ENCODE peak calls at places on chromosomes 1 and 21, in seven cellular contexts. One of them, this sample, is unnamed.

GRCh38 chr1:44819594-44820327 is 11.4 kb downstream of the BTBD19 start:
- DNase-seq in HFF-Myc: peak
- DNase-seq in stimulated activated CD8-positive, alpha-beta memory T cell treated with anti-CD3 and anti-CD28 coated beads, Interleukin-2, amount 100 ng/mL, for 48 hours: peak
- DNase-seq in caudate nucleus: peak
- DNase-seq in breast epithelium: peak
- DNase-seq in epithelial cell of esophagus: peak
- DNase-seq in DMS79 treated with DMSO at 0.1 percent for 48 hours: no peak
- DNase-seq in this sample: no peak

GRCh38 chr1:162397943-162398560 is 13.9 kb downstream of the SH2D1B start:
- DNase-seq in epithelial cell of esophagus: no peak
- DNase-seq in breast epithelium: no peak
- DNase-seq in stimulated activated CD8-positive, alpha-beta memory T cell treated with anti-CD3 and anti-CD28 coated beads, Interleukin-2, amount 100 ng/mL, for 48 hours: no peak
- DNase-seq in caudate nucleus: no peak
- DNase-seq in DMS79 treated with DMSO at 0.1 percent for 48 hours: no peak
- DNase-seq in HFF-Myc: no peak
- DNase-seq in this sample: no peak

GRCh38 chr1:248857201-248857600 is 1.7 kb downstream of the ZNF692 start:
- DNase-seq in breast epithelium: no peak
- DNase-seq in DMS79 treated with DMSO at 0.1 percent for 48 hours: no peak
- DNase-seq in epithelial cell of esophagus: no peak
- DNase-seq in stimulated activated CD8-positive, alpha-beta memory T cell treated with anti-CD3 and anti-CD28 coated beads, Interleukin-2, amount 100 ng/mL, for 48 hours: no peak
- DNase-seq in caudate nucleus: no peak
- DNase-seq in HFF-Myc: no peak
- DNase-seq in this sample: no peak

GRCh38 chr1:2233997-2234761 is 6.1 kb downstream of the SKI start:
- DNase-seq in DMS79 treated with DMSO at 0.1 percent for 48 hours: no peak
- DNase-seq in stimulated activated CD8-positive, alpha-beta memory T cell treated with anti-CD3 and anti-CD28 coated beads, Interleukin-2, amount 100 ng/mL, for 48 hours: peak
- DNase-seq in epithelial cell of esophagus: peak
- DNase-seq in HFF-Myc: no peak
- DNase-seq in breast epithelium: peak
- DNase-seq in caudate nucleus: no peak
- DNase-seq in this sample: no peak

GRCh38 chr1:243475966-243476365 is 220.1 kb downstream of the SDCCAG8 start:
- DNase-seq in breast epithelium: no peak
- DNase-seq in stimulated activated CD8-positive, alpha-beta memory T cell treated with anti-CD3 and anti-CD28 coated beads, Interleukin-2, amount 100 ng/mL, for 48 hours: no peak
- DNase-seq in caudate nucleus: no peak
- DNase-seq in HFF-Myc: no peak
- DNase-seq in DMS79 treated with DMSO at 0.1 percent for 48 hours: peak
- DNase-seq in epithelial cell of esophagus: no peak
- DNase-seq in this sample: no peak

GRCh38 chr21:35470522-35470921 is 421.4 kb upstream of the RUNX1 start:
- DNase-seq in stimulated activated CD8-positive, alpha-beta memory T cell treated with anti-CD3 and anti-CD28 coated beads, Interleukin-2, amount 100 ng/mL, for 48 hours: no peak
- DNase-seq in breast epithelium: no peak
- DNase-seq in caudate nucleus: no peak
- DNase-seq in DMS79 treated with DMSO at 0.1 percent for 48 hours: no peak
- DNase-seq in HFF-Myc: no peak
- DNase-seq in epithelial cell of esophagus: no peak
- DNase-seq in this sample: no peak

GRCh38 chr1:234478152-234478480 is 863 bp downstream of the TARBP1 start:
- DNase-seq in epithelial cell of esophagus: peak
- DNase-seq in HFF-Myc: no peak
- DNase-seq in caudate nucleus: no peak
- DNase-seq in DMS79 treated with DMSO at 0.1 percent for 48 hours: peak
- DNase-seq in breast epithelium: no peak
- DNase-seq in stimulated activated CD8-positive, alpha-beta memory T cell treated with anti-CD3 and anti-CD28 coated beads, Interleukin-2, amount 100 ng/mL, for 48 hours: peak
- DNase-seq in this sample: peak

GRCh38 chr1:208534604-208534907 is 290.4 kb upstream of the PLXNA2 start:
- DNase-seq in DMS79 treated with DMSO at 0.1 percent for 48 hours: no peak
- DNase-seq in HFF-Myc: no peak
- DNase-seq in epithelial cell of esophagus: no peak
- DNase-seq in caudate nucleus: no peak
- DNase-seq in breast epithelium: no peak
- DNase-seq in stimulated activated CD8-positive, alpha-beta memory T cell treated with anti-CD3 and anti-CD28 coated beads, Interleukin-2, amount 100 ng/mL, for 48 hours: no peak
- DNase-seq in this sample: no peak

GRCh38 chr1:207818971-207819451 is 67.2 kb downstream of the CD46 start:
- DNase-seq in HFF-Myc: no peak
- DNase-seq in caudate nucleus: no peak
- DNase-seq in stimulated activated CD8-positive, alpha-beta memory T cell treated with anti-CD3 and anti-CD28 coated beads, Interleukin-2, amount 100 ng/mL, for 48 hours: no peak
- DNase-seq in DMS79 treated with DMSO at 0.1 percent for 48 hours: no peak
- DNase-seq in breast epithelium: no peak
- DNase-seq in epithelial cell of esophagus: peak
- DNase-seq in this sample: no peak

GRCh38 chr1:2415801-2416208 is 3.4 kb upstream of the PEX10 start:
- DNase-seq in breast epithelium: no peak
- DNase-seq in DMS79 treated with DMSO at 0.1 percent for 48 hours: peak
- DNase-seq in epithelial cell of esophagus: peak
- DNase-seq in caudate nucleus: no peak
- DNase-seq in stimulated activated CD8-positive, alpha-beta memory T cell treated with anti-CD3 and anti-CD28 coated beads, Interleukin-2, amount 100 ng/mL, for 48 hours: no peak
- DNase-seq in HFF-Myc: no peak
- DNase-seq in this sample: no peak

GRCh38 chr1:22133247-22133927 is 9.5 kb downstream of the WNT4 start:
- DNase-seq in DMS79 treated with DMSO at 0.1 percent for 48 hours: no peak
- DNase-seq in breast epithelium: no peak
- DNase-seq in HFF-Myc: no peak
- DNase-seq in epithelial cell of esophagus: no peak
- DNase-seq in caudate nucleus: no peak
- DNase-seq in stimulated activated CD8-positive, alpha-beta memory T cell treated with anti-CD3 and anti-CD28 coated beads, Interleukin-2, amount 100 ng/mL, for 48 hours: no peak
- DNase-seq in this sample: no peak

GRCh38 chr1:36847761-36848160 is 186.6 kb downstream of the GRIK3 start:
- DNase-seq in breast epithelium: no peak
- DNase-seq in HFF-Myc: no peak
- DNase-seq in DMS79 treated with DMSO at 0.1 percent for 48 hours: no peak
- DNase-seq in stimulated activated CD8-positive, alpha-beta memory T cell treated with anti-CD3 and anti-CD28 coated beads, Interleukin-2, amount 100 ng/mL, for 48 hours: no peak
- DNase-seq in caudate nucleus: no peak
- DNase-seq in epithelial cell of esophagus: no peak
- DNase-seq in this sample: no peak

GRCh38 chr21:42681296-42682206 is 28.1 kb downstream of the PDE9A start:
- DNase-seq in epithelial cell of esophagus: no peak
- DNase-seq in caudate nucleus: no peak
- DNase-seq in breast epithelium: no peak
- DNase-seq in stimulated activated CD8-positive, alpha-beta memory T cell treated with anti-CD3 and anti-CD28 coated beads, Interleukin-2, amount 100 ng/mL, for 48 hours: no peak
- DNase-seq in HFF-Myc: no peak
- DNase-seq in DMS79 treated with DMSO at 0.1 percent for 48 hours: no peak
- DNase-seq in this sample: no peak

GRCh38 chr1:15364740-15365139 is 44.9 kb upstream of the EFHD2 start:
- DNase-seq in stimulated activated CD8-positive, alpha-beta memory T cell treated with anti-CD3 and anti-CD28 coated beads, Interleukin-2, amount 100 ng/mL, for 48 hours: no peak
- DNase-seq in DMS79 treated with DMSO at 0.1 percent for 48 hours: no peak
- DNase-seq in HFF-Myc: no peak
- DNase-seq in breast epithelium: no peak
- DNase-seq in epithelial cell of esophagus: peak
- DNase-seq in caudate nucleus: no peak
- DNase-seq in this sample: no peak

GRCh38 chr1:247102381-247102780 is 1.8 kb downstream of the ZNF669 start:
- DNase-seq in HFF-Myc: no peak
- DNase-seq in stimulated activated CD8-positive, alpha-beta memory T cell treated with anti-CD3 and anti-CD28 coated beads, Interleukin-2, amount 100 ng/mL, for 48 hours: no peak
- DNase-seq in epithelial cell of esophagus: peak
- DNase-seq in breast epithelium: no peak
- DNase-seq in DMS79 treated with DMSO at 0.1 percent for 48 hours: no peak
- DNase-seq in caudate nucleus: no peak
- DNase-seq in this sample: no peak

GRCh38 chr1:162709870-162710269 is 77.6 kb downstream of the DDR2 start:
- DNase-seq in epithelial cell of esophagus: no peak
- DNase-seq in DMS79 treated with DMSO at 0.1 percent for 48 hours: no peak
- DNase-seq in breast epithelium: no peak
- DNase-seq in stimulated activated CD8-positive, alpha-beta memory T cell treated with anti-CD3 and anti-CD28 coated beads, Interleukin-2, amount 100 ng/mL, for 48 hours: no peak
- DNase-seq in HFF-Myc: no peak
- DNase-seq in caudate nucleus: no peak
- DNase-seq in this sample: no peak

GRCh38 chr21:17794631-17795030 is 24.5 kb downstream of the C21orf91 start:
- DNase-seq in DMS79 treated with DMSO at 0.1 percent for 48 hours: no peak
- DNase-seq in caudate nucleus: no peak
- DNase-seq in HFF-Myc: no peak
- DNase-seq in breast epithelium: no peak
- DNase-seq in stimulated activated CD8-positive, alpha-beta memory T cell treated with anti-CD3 and anti-CD28 coated beads, Interleukin-2, amount 100 ng/mL, for 48 hours: no peak
- DNase-seq in epithelial cell of esophagus: no peak
- DNase-seq in this sample: no peak

GRCh38 chr1:204503122-204503912 is 8.7 kb upstream of the PIK3C2B start:
- DNase-seq in caudate nucleus: no peak
- DNase-seq in DMS79 treated with DMSO at 0.1 percent for 48 hours: peak
- DNase-seq in breast epithelium: no peak
- DNase-seq in stimulated activated CD8-positive, alpha-beta memory T cell treated with anti-CD3 and anti-CD28 coated beads, Interleukin-2, amount 100 ng/mL, for 48 hours: no peak
- DNase-seq in epithelial cell of esophagus: peak
- DNase-seq in HFF-Myc: no peak
- DNase-seq in this sample: no peak

GRCh38 chr1:156108664-156109241 is 5.8 kb upstream of the LMNA start:
- DNase-seq in breast epithelium: no peak
- DNase-seq in caudate nucleus: no peak
- DNase-seq in epithelial cell of esophagus: no peak
- DNase-seq in HFF-Myc: no peak
- DNase-seq in stimulated activated CD8-positive, alpha-beta memory T cell treated with anti-CD3 and anti-CD28 coated beads, Interleukin-2, amount 100 ng/mL, for 48 hours: no peak
- DNase-seq in DMS79 treated with DMSO at 0.1 percent for 48 hours: no peak
- DNase-seq in this sample: no peak

GRCh38 chr1:192376387-192376786 is 59.6 kb downstream of the RGS21 start:
- DNase-seq in HFF-Myc: no peak
- DNase-seq in caudate nucleus: no peak
- DNase-seq in stimulated activated CD8-positive, alpha-beta memory T cell treated with anti-CD3 and anti-CD28 coated beads, Interleukin-2, amount 100 ng/mL, for 48 hours: no peak
- DNase-seq in DMS79 treated with DMSO at 0.1 percent for 48 hours: no peak
- DNase-seq in epithelial cell of esophagus: no peak
- DNase-seq in breast epithelium: no peak
- DNase-seq in this sample: no peak

GRCh38 chr21:27722095-27722494 is 755.2 kb upstream of the ADAMTS5 start:
- DNase-seq in epithelial cell of esophagus: peak
- DNase-seq in HFF-Myc: no peak
- DNase-seq in DMS79 treated with DMSO at 0.1 percent for 48 hours: no peak
- DNase-seq in stimulated activated CD8-positive, alpha-beta memory T cell treated with anti-CD3 and anti-CD28 coated beads, Interleukin-2, amount 100 ng/mL, for 48 hours: no peak
- DNase-seq in caudate nucleus: no peak
- DNase-seq in breast epithelium: no peak
- DNase-seq in this sample: no peak

GRCh38 chr1:30760596-30761311 is 3.2 kb upstream of the LAPTM5 start:
- DNase-seq in breast epithelium: no peak
- DNase-seq in DMS79 treated with DMSO at 0.1 percent for 48 hours: no peak
- DNase-seq in stimulated activated CD8-positive, alpha-beta memory T cell treated with anti-CD3 and anti-CD28 coated beads, Interleukin-2, amount 100 ng/mL, for 48 hours: no peak
- DNase-seq in caudate nucleus: no peak
- DNase-seq in HFF-Myc: no peak
- DNase-seq in epithelial cell of esophagus: no peak
- DNase-seq in this sample: no peak

GRCh38 chr1:11594222-11594621 is 60.0 kb downstream of the FBXO2 start:
- DNase-seq in stimulated activated CD8-positive, alpha-beta memory T cell treated with anti-CD3 and anti-CD28 coated beads, Interleukin-2, amount 100 ng/mL, for 48 hours: no peak
- DNase-seq in DMS79 treated with DMSO at 0.1 percent for 48 hours: no peak
- DNase-seq in epithelial cell of esophagus: peak
- DNase-seq in HFF-Myc: no peak
- DNase-seq in caudate nucleus: no peak
- DNase-seq in breast epithelium: no peak
- DNase-seq in this sample: no peak

GRCh38 chr21:45080639-45081414 is 6.4 kb downstream of the ADARB1 start:
- DNase-seq in caudate nucleus: no peak
- DNase-seq in epithelial cell of esophagus: no peak
- DNase-seq in DMS79 treated with DMSO at 0.1 percent for 48 hours: no peak
- DNase-seq in HFF-Myc: no peak
- DNase-seq in stimulated activated CD8-positive, alpha-beta memory T cell treated with anti-CD3 and anti-CD28 coated beads, Interleukin-2, amount 100 ng/mL, for 48 hours: peak
- DNase-seq in breast epithelium: no peak
- DNase-seq in this sample: no peak

GRCh38 chr1:89310976-89311375 is 38.3 kb upstream of the GBP5 start:
- DNase-seq in stimulated activated CD8-positive, alpha-beta memory T cell treated with anti-CD3 and anti-CD28 coated beads, Interleukin-2, amount 100 ng/mL, for 48 hours: no peak
- DNase-seq in caudate nucleus: no peak
- DNase-seq in DMS79 treated with DMSO at 0.1 percent for 48 hours: no peak
- DNase-seq in HFF-Myc: no peak
- DNase-seq in epithelial cell of esophagus: no peak
- DNase-seq in breast epithelium: no peak
- DNase-seq in this sample: no peak

GRCh38 chr1:7298145-7298544 is 473.0 kb upstream of the VAMP3 start:
- DNase-seq in caudate nucleus: no peak
- DNase-seq in stimulated activated CD8-positive, alpha-beta memory T cell treated with anti-CD3 and anti-CD28 coated beads, Interleukin-2, amount 100 ng/mL, for 48 hours: no peak
- DNase-seq in HFF-Myc: no peak
- DNase-seq in epithelial cell of esophagus: no peak
- DNase-seq in DMS79 treated with DMSO at 0.1 percent for 48 hours: no peak
- DNase-seq in breast epithelium: no peak
- DNase-seq in this sample: no peak

GRCh38 chr1:45820797-45821196 is 17.4 kb downstream of the MAST2 start:
- DNase-seq in epithelial cell of esophagus: no peak
- DNase-seq in stimulated activated CD8-positive, alpha-beta memory T cell treated with anti-CD3 and anti-CD28 coated beads, Interleukin-2, amount 100 ng/mL, for 48 hours: no peak
- DNase-seq in DMS79 treated with DMSO at 0.1 percent for 48 hours: no peak
- DNase-seq in breast epithelium: no peak
- DNase-seq in HFF-Myc: no peak
- DNase-seq in caudate nucleus: no peak
- DNase-seq in this sample: no peak

GRCh38 chr1:29984544-29985375 is 738.6 kb downstream of the MATN1 start:
- DNase-seq in DMS79 treated with DMSO at 0.1 percent for 48 hours: peak
- DNase-seq in breast epithelium: no peak
- DNase-seq in stimulated activated CD8-positive, alpha-beta memory T cell treated with anti-CD3 and anti-CD28 coated beads, Interleukin-2, amount 100 ng/mL, for 48 hours: no peak
- DNase-seq in caudate nucleus: no peak
- DNase-seq in epithelial cell of esophagus: no peak
- DNase-seq in HFF-Myc: no peak
- DNase-seq in this sample: no peak

GRCh38 chr1:17653728-17654351 is 101.3 kb upstream of the ACTL8 start:
- DNase-seq in stimulated activated CD8-positive, alpha-beta memory T cell treated with anti-CD3 and anti-CD28 coated beads, Interleukin-2, amount 100 ng/mL, for 48 hours: peak
- DNase-seq in DMS79 treated with DMSO at 0.1 percent for 48 hours: peak
- DNase-seq in epithelial cell of esophagus: peak
- DNase-seq in HFF-Myc: no peak
- DNase-seq in breast epithelium: no peak
- DNase-seq in caudate nucleus: no peak
- DNase-seq in this sample: peak

GRCh38 chr21:32241434-32241785 is 37.4 kb downstream of the MIS18A start:
- DNase-seq in HFF-Myc: no peak
- DNase-seq in stimulated activated CD8-positive, alpha-beta memory T cell treated with anti-CD3 and anti-CD28 coated beads, Interleukin-2, amount 100 ng/mL, for 48 hours: no peak
- DNase-seq in caudate nucleus: no peak
- DNase-seq in breast epithelium: no peak
- DNase-seq in epithelial cell of esophagus: no peak
- DNase-seq in DMS79 treated with DMSO at 0.1 percent for 48 hours: no peak
- DNase-seq in this sample: no peak

GRCh38 chr1:67850611-67851075 is 17.4 kb upstream of the GNG12 start:
- DNase-seq in DMS79 treated with DMSO at 0.1 percent for 48 hours: peak
- DNase-seq in stimulated activated CD8-positive, alpha-beta memory T cell treated with anti-CD3 and anti-CD28 coated beads, Interleukin-2, amount 100 ng/mL, for 48 hours: no peak
- DNase-seq in epithelial cell of esophagus: peak
- DNase-seq in HFF-Myc: peak
- DNase-seq in caudate nucleus: no peak
- DNase-seq in breast epithelium: peak
- DNase-seq in this sample: no peak

GRCh38 chr21:41207401-41208388 is 39.7 kb downstream of the BACE2 start:
- DNase-seq in caudate nucleus: no peak
- DNase-seq in stimulated activated CD8-positive, alpha-beta memory T cell treated with anti-CD3 and anti-CD28 coated beads, Interleukin-2, amount 100 ng/mL, for 48 hours: no peak
- DNase-seq in HFF-Myc: no peak
- DNase-seq in epithelial cell of esophagus: peak
- DNase-seq in DMS79 treated with DMSO at 0.1 percent for 48 hours: peak
- DNase-seq in breast epithelium: peak
- DNase-seq in this sample: peak

GRCh38 chr1:228768345-228768717 is 33.1 kb downstream of the RHOU start:
- DNase-seq in DMS79 treated with DMSO at 0.1 percent for 48 hours: no peak
- DNase-seq in caudate nucleus: no peak
- DNase-seq in stimulated activated CD8-positive, alpha-beta memory T cell treated with anti-CD3 and anti-CD28 coated beads, Interleukin-2, amount 100 ng/mL, for 48 hours: no peak
- DNase-seq in breast epithelium: no peak
- DNase-seq in HFF-Myc: no peak
- DNase-seq in epithelial cell of esophagus: no peak
- DNase-seq in this sample: no peak

This sample was measured in mesothelial cell of epicardium.